ENCODE peak calls at places on chromosomes 4 and X, in nine cellular contexts. One of them, this sample, is unnamed.

GRCh38 chrX:115018040-115018647 is 728 bp upstream of the IL13RA2 start:
- DNase-seq in neural progenitor cell: peak; percentile 47
- DNase-seq in activated B cell treated with CpG ODN at 0.5 μM for 24 hours: no peak
- DNase-seq in upper lobe of right lung: no peak
- DNase-seq in A549: no peak
- DNase-seq in right lobe of liver: no peak
- DNase-seq in GM20000: no peak
- DNase-seq in sigmoid colon: no peak
- DNase-seq in WTC11: peak; percentile 11
- DNase-seq in this sample: no peak

GRCh38 chr4:3739577-3739976 is 26.6 kb upstream of the ADRA2C start:
- DNase-seq in A549: no peak
- DNase-seq in right lobe of liver: no peak
- DNase-seq in WTC11: no peak
- DNase-seq in neural progenitor cell: no peak
- DNase-seq in upper lobe of right lung: no peak
- DNase-seq in sigmoid colon: no peak
- DNase-seq in activated B cell treated with CpG ODN at 0.5 μM for 24 hours: no peak
- DNase-seq in GM20000: no peak
- DNase-seq in this sample: no peak

GRCh38 chr4:141329174-141329569 is 108.5 kb downstream of the ZNF330 start:
- DNase-seq in activated B cell treated with CpG ODN at 0.5 μM for 24 hours: no peak
- DNase-seq in upper lobe of right lung: no peak
- DNase-seq in GM20000: no peak
- DNase-seq in A549: peak; percentile 73
- DNase-seq in WTC11: no peak
- DNase-seq in neural progenitor cell: no peak
- DNase-seq in right lobe of liver: no peak
- DNase-seq in sigmoid colon: no peak
- DNase-seq in this sample: peak; percentile 64

GRCh38 chrX:47030339-47030738 is 47.9 kb upstream of the RGN start:
- DNase-seq in upper lobe of right lung: no peak
- DNase-seq in GM20000: peak; percentile 18
- DNase-seq in right lobe of liver: no peak
- DNase-seq in neural progenitor cell: peak; percentile 73
- DNase-seq in WTC11: no peak
- DNase-seq in activated B cell treated with CpG ODN at 0.5 μM for 24 hours: no peak
- DNase-seq in sigmoid colon: no peak
- DNase-seq in A549: peak; percentile 71
- DNase-seq in this sample: no peak

GRCh38 chr4:122450847-122451246 is 5.7 kb downstream of the IL2 start:
- DNase-seq in activated B cell treated with CpG ODN at 0.5 μM for 24 hours: no peak
- DNase-seq in neural progenitor cell: peak; percentile 74
- DNase-seq in upper lobe of right lung: no peak
- DNase-seq in GM20000: no peak
- DNase-seq in WTC11: peak; percentile 54
- DNase-seq in right lobe of liver: no peak
- DNase-seq in sigmoid colon: no peak
- DNase-seq in A549: peak; percentile 41
- DNase-seq in this sample: no peak

GRCh38 chrX:71541546-71542022 is 8.7 kb downstream of the OGT start:
- DNase-seq in activated B cell treated with CpG ODN at 0.5 μM for 24 hours: no peak
- DNase-seq in right lobe of liver: no peak
- DNase-seq in GM20000: no peak
- DNase-seq in sigmoid colon: no peak
- DNase-seq in neural progenitor cell: no peak
- DNase-seq in upper lobe of right lung: no peak
- DNase-seq in A549: no peak
- DNase-seq in WTC11: no peak
- DNase-seq in this sample: no peak

GRCh38 chr4:475962-476361 is 23.0 kb downstream of the ZNF721 start:
- DNase-seq in A549: no peak
- DNase-seq in sigmoid colon: no peak
- DNase-seq in WTC11: no peak
- DNase-seq in upper lobe of right lung: no peak
- DNase-seq in activated B cell treated with CpG ODN at 0.5 μM for 24 hours: no peak
- DNase-seq in GM20000: no peak
- DNase-seq in right lobe of liver: no peak
- DNase-seq in neural progenitor cell: no peak
- DNase-seq in this sample: no peak

GRCh38 chr4:18934197-18934596 is 912.6 kb upstream of the LCORL start:
- DNase-seq in WTC11: no peak
- DNase-seq in right lobe of liver: no peak
- DNase-seq in sigmoid colon: no peak
- DNase-seq in neural progenitor cell: no peak
- DNase-seq in A549: no peak
- DNase-seq in activated B cell treated with CpG ODN at 0.5 μM for 24 hours: no peak
- DNase-seq in GM20000: no peak
- DNase-seq in upper lobe of right lung: no peak
- DNase-seq in this sample: no peak

GRCh38 chr4:19187709-19188108 is 1064.0 kb upstream of the SLIT2 start:
- DNase-seq in upper lobe of right lung: no peak
- DNase-seq in A549: no peak
- DNase-seq in WTC11: no peak
- DNase-seq in neural progenitor cell: no peak
- DNase-seq in sigmoid colon: no peak
- DNase-seq in GM20000: no peak
- DNase-seq in right lobe of liver: no peak
- DNase-seq in activated B cell treated with CpG ODN at 0.5 μM for 24 hours: no peak
- DNase-seq in this sample: no peak

GRCh38 chrX:120380699-120381098 is 18.8 kb downstream of the ATP1B4 start:
- DNase-seq in GM20000: peak; percentile 5
- DNase-seq in upper lobe of right lung: no peak
- DNase-seq in neural progenitor cell: peak; percentile 34
- DNase-seq in activated B cell treated with CpG ODN at 0.5 μM for 24 hours: no peak
- DNase-seq in right lobe of liver: no peak
- DNase-seq in sigmoid colon: no peak
- DNase-seq in A549: peak; percentile 42
- DNase-seq in WTC11: no peak
- DNase-seq in this sample: no peak

GRCh38 chrX:110282922-110283321 is 35.0 kb downstream of the AMMECR1 start:
- DNase-seq in sigmoid colon: no peak
- DNase-seq in A549: no peak
- DNase-seq in upper lobe of right lung: no peak
- DNase-seq in activated B cell treated with CpG ODN at 0.5 μM for 24 hours: no peak
- DNase-seq in right lobe of liver: no peak
- DNase-seq in GM20000: no peak
- DNase-seq in neural progenitor cell: no peak
- DNase-seq in WTC11: no peak
- DNase-seq in this sample: no peak

GRCh38 chrX:85941275-85941674 is 106.1 kb downstream of the CHM start:
- DNase-seq in activated B cell treated with CpG ODN at 0.5 μM for 24 hours: no peak
- DNase-seq in A549: no peak
- DNase-seq in neural progenitor cell: no peak
- DNase-seq in GM20000: no peak
- DNase-seq in right lobe of liver: no peak
- DNase-seq in sigmoid colon: no peak
- DNase-seq in upper lobe of right lung: no peak
- DNase-seq in WTC11: no peak
- DNase-seq in this sample: no peak

GRCh38 chr4:87118826-87119225 is 101.6 kb downstream of the KLHL8 start:
- DNase-seq in GM20000: no peak
- DNase-seq in WTC11: no peak
- DNase-seq in sigmoid colon: no peak
- DNase-seq in upper lobe of right lung: no peak
- DNase-seq in activated B cell treated with CpG ODN at 0.5 μM for 24 hours: no peak
- DNase-seq in A549: peak; percentile 21
- DNase-seq in neural progenitor cell: no peak
- DNase-seq in right lobe of liver: no peak
- DNase-seq in this sample: no peak

GRCh38 chrX:40007136-40007535 is 90.6 kb downstream of the BCOR start:
- DNase-seq in sigmoid colon: no peak
- DNase-seq in right lobe of liver: no peak
- DNase-seq in A549: no peak
- DNase-seq in upper lobe of right lung: no peak
- DNase-seq in WTC11: peak; percentile 56
- DNase-seq in neural progenitor cell: peak; percentile 67
- DNase-seq in activated B cell treated with CpG ODN at 0.5 μM for 24 hours: no peak
- DNase-seq in GM20000: no peak
- DNase-seq in this sample: no peak

GRCh38 chrX:65677954-65678469 is 10.6 kb downstream of the MSN start:
- DNase-seq in WTC11: no peak
- DNase-seq in activated B cell treated with CpG ODN at 0.5 μM for 24 hours: no peak
- DNase-seq in GM20000: no peak
- DNase-seq in A549: peak; percentile 71
- DNase-seq in upper lobe of right lung: no peak
- DNase-seq in neural progenitor cell: no peak
- DNase-seq in sigmoid colon: peak; percentile 66
- DNase-seq in right lobe of liver: no peak
- DNase-seq in this sample: no peak

GRCh38 chr4:163544407-163545038 is 50.0 kb downstream of the TMA16 start:
- DNase-seq in activated B cell treated with CpG ODN at 0.5 μM for 24 hours: peak; percentile 59
- DNase-seq in WTC11: peak; percentile 64
- DNase-seq in sigmoid colon: peak; percentile 65
- DNase-seq in A549: peak; percentile 33
- DNase-seq in neural progenitor cell: peak; percentile 83
- DNase-seq in upper lobe of right lung: peak; percentile 74
- DNase-seq in GM20000: peak; percentile 71
- DNase-seq in right lobe of liver: peak; percentile 53
- DNase-seq in this sample: peak; percentile 59

GRCh38 chrX:150602296-150602695 is 33.9 kb downstream of the MTM1 start:
- DNase-seq in WTC11: no peak
- DNase-seq in upper lobe of right lung: no peak
- DNase-seq in neural progenitor cell: no peak
- DNase-seq in activated B cell treated with CpG ODN at 0.5 μM for 24 hours: no peak
- DNase-seq in sigmoid colon: no peak
- DNase-seq in right lobe of liver: no peak
- DNase-seq in A549: no peak
- DNase-seq in GM20000: no peak
- DNase-seq in this sample: no peak

GRCh38 chrX:152830312-152831305 is at the start of the genes CETN2 and NSDHL:
- DNase-seq in A549: peak; percentile 97
- DNase-seq in activated B cell treated with CpG ODN at 0.5 μM for 24 hours: peak; percentile 84
- DNase-seq in WTC11: peak; percentile 95
- DNase-seq in right lobe of liver: peak; percentile 96
- DNase-seq in neural progenitor cell: peak; percentile 96
- DNase-seq in upper lobe of right lung: peak; percentile 97
- DNase-seq in sigmoid colon: peak; percentile 98
- DNase-seq in GM20000: peak; percentile 92
- DNase-seq in this sample: peak; percentile 94

GRCh38 chr4:149264093-149264733 is 551.4 kb downstream of the IQCM start:
- DNase-seq in GM20000: peak; percentile 10
- DNase-seq in WTC11: peak; percentile 43
- DNase-seq in upper lobe of right lung: no peak
- DNase-seq in right lobe of liver: peak; percentile 46
- DNase-seq in sigmoid colon: no peak
- DNase-seq in activated B cell treated with CpG ODN at 0.5 μM for 24 hours: no peak
- DNase-seq in A549: peak; percentile 55
- DNase-seq in neural progenitor cell: peak; percentile 72
- DNase-seq in this sample: no peak

DNA sequence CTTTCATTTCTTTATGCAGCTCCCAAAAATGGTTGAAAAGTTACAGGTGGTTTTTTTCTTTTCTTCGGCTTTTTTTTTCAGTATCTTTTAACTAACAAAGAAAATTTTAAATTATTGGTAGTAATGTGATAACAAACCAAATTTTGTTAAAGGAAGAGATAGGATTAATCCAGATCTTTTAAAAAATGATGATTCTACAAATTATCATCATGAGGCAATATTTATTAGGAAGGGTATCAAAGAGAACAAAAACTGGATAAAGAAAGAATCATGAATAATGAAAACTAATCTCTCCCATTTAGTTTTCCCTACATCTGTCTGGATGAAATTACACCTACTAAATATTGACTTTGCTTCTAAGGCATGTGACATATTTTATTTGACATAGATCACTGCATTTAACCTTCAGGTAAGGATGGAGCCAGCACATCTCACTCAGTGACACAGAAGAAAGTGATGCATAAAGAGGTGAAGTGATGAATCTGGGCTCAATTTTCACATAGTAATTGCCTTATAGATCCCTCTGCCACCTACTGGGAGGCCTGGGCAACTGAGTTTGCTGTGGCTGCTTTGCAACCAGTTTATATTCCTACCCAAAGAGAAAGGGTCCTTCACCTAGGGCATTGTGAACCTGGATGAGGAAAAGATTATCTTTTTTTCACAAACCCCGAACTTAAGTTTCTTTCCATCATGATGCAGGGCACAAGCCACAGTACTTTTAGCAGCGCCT is 155.6 kb downstream of the HNRNPD start:
- DNase-seq in A549: peak; percentile 2
- DNase-seq in WTC11: no peak
- DNase-seq in GM20000: no peak
- DNase-seq in neural progenitor cell: peak; percentile 19
- DNase-seq in activated B cell treated with CpG ODN at 0.5 μM for 24 hours: no peak
- DNase-seq in right lobe of liver: no peak
- DNase-seq in upper lobe of right lung: no peak
- DNase-seq in sigmoid colon: no peak
- DNase-seq in this sample: no peak
- TF ChIP-seq CTCF in A549: no peak
- TF ChIP-seq CTCF in WTC11: no peak
- TF ChIP-seq CTCF in GM20000: peak; percentile 18
- TF ChIP-seq CTCF in neural progenitor cell: peak; percentile 41
- TF ChIP-seq CTCF in activated B cell treated with CpG ODN at 0.5 μM for 24 hours: no peak
- TF ChIP-seq CTCF in right lobe of liver: peak; percentile 22
- TF ChIP-seq CTCF in upper lobe of right lung: peak; percentile 28
- TF ChIP-seq CTCF in sigmoid colon: no peak
- TF ChIP-seq CTCF in this sample: peak; percentile 16

GRCh38 chr4:185471235-185472062 is at the start of gene CCDC110:
- DNase-seq in neural progenitor cell: peak; percentile 97
- DNase-seq in sigmoid colon: peak; percentile 99
- DNase-seq in WTC11: peak; percentile 95
- DNase-seq in GM20000: peak; percentile 100
- DNase-seq in activated B cell treated with CpG ODN at 0.5 μM for 24 hours: peak; percentile 87
- DNase-seq in upper lobe of right lung: peak; percentile 96
- DNase-seq in A549: peak; percentile 94
- DNase-seq in right lobe of liver: peak; percentile 96
- DNase-seq in this sample: peak; percentile 58
- TF ChIP-seq CTCF in neural progenitor cell: peak; percentile 73
- TF ChIP-seq CTCF in sigmoid colon: peak; percentile 53
- TF ChIP-seq CTCF in WTC11: peak; percentile 51
- TF ChIP-seq CTCF in GM20000: peak; percentile 69
- TF ChIP-seq CTCF in activated B cell treated with CpG ODN at 0.5 μM for 24 hours: no peak
- TF ChIP-seq CTCF in upper lobe of right lung: peak; percentile 64
- TF ChIP-seq CTCF in A549: peak; percentile 51
- TF ChIP-seq CTCF in right lobe of liver: peak; percentile 77
- TF ChIP-seq CTCF in this sample: peak; percentile 42

GRCh38 chr4:80990851-80991250 is 39.7 kb upstream of the BMP3 start:
- DNase-seq in upper lobe of right lung: no peak
- DNase-seq in neural progenitor cell: peak; percentile 42
- DNase-seq in sigmoid colon: no peak
- DNase-seq in right lobe of liver: no peak
- DNase-seq in GM20000: no peak
- DNase-seq in activated B cell treated with CpG ODN at 0.5 μM for 24 hours: no peak
- DNase-seq in WTC11: peak; percentile 13
- DNase-seq in A549: no peak
- DNase-seq in this sample: no peak
- TF ChIP-seq CTCF in upper lobe of right lung: no peak
- TF ChIP-seq CTCF in neural progenitor cell: no peak
- TF ChIP-seq CTCF in sigmoid colon: no peak
- TF ChIP-seq CTCF in right lobe of liver: no peak
- TF ChIP-seq CTCF in GM20000: no peak
- TF ChIP-seq CTCF in activated B cell treated with CpG ODN at 0.5 μM for 24 hours: no peak
- TF ChIP-seq CTCF in WTC11: no peak
- TF ChIP-seq CTCF in A549: no peak
- TF ChIP-seq CTCF in this sample: no peak

DNA sequence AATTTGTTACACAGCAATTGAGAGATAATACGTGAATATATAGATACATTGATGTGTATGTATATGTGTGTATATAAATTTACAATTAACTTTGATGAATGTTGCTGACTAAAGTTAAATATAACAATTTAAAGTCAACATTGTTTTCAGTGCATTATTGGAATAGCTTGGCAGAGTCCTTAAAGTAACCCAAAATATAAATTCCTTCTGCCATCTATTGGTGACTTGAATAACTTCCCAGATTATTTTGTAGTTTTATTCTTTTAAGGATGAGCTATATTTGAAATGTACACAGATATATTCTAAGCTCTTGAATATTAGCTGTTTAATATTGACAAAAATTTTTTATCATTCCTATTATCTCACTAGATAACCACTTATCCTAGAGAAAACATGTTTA is 298.2 kb upstream of the FSTL5 start:
- DNase-seq in WTC11: no peak
- DNase-seq in GM20000: no peak
- DNase-seq in sigmoid colon: no peak
- DNase-seq in upper lobe of right lung: no peak
- DNase-seq in neural progenitor cell: no peak
- DNase-seq in right lobe of liver: no peak
- DNase-seq in A549: no peak
- DNase-seq in activated B cell treated with CpG ODN at 0.5 μM for 24 hours: no peak
- DNase-seq in this sample: no peak
- TF ChIP-seq CTCF in WTC11: no peak
- TF ChIP-seq CTCF in GM20000: no peak
- TF ChIP-seq CTCF in sigmoid colon: no peak
- TF ChIP-seq CTCF in upper lobe of right lung: no peak
- TF ChIP-seq CTCF in neural progenitor cell: peak; percentile 39
- TF ChIP-seq CTCF in right lobe of liver: peak; percentile 14
- TF ChIP-seq CTCF in A549: peak; percentile 22
- TF ChIP-seq CTCF in activated B cell treated with CpG ODN at 0.5 μM for 24 hours: no peak
- TF ChIP-seq CTCF in this sample: no peak

This sample was measured in CD14-positive monocyte.